ENCODE peak calls at places on chromosomes 6 and 20, in nine cellular contexts. One of them, this sample, is unnamed.

GRCh38 chr6:4947716-4948115 is 56.1 kb downstream of the RPP40 start:
- DNase-seq in stimulated activated CD4-positive, alpha-beta T cell treated with anti-CD3 and anti-CD28 coated beads, Interleukin-4, amount 100 ng/mL, for 24 hours: no peak
- DNase-seq in foreskin fibroblast: no peak
- DNase-seq in cerebellar cortex: no peak
- DNase-seq in T-helper 9 cell: no peak
- DNase-seq in omental fat pad: no peak
- DNase-seq in NK-92 treated with Interleukin-12 subunit alpha and Interleukin-12 subunit beta, amount 100 ng/mL, for 24 hours: no peak
- DNase-seq in AG04450: no peak
- DNase-seq in KBM-7: no peak
- DNase-seq in this sample: no peak

GRCh38 chr6:146860583-146860982 is 261.8 kb downstream of the ADGB start:
- DNase-seq in NK-92 treated with Interleukin-12 subunit alpha and Interleukin-12 subunit beta, amount 100 ng/mL, for 24 hours: no peak
- DNase-seq in omental fat pad: no peak
- DNase-seq in cerebellar cortex: peak
- DNase-seq in AG04450: no peak
- DNase-seq in stimulated activated CD4-positive, alpha-beta T cell treated with anti-CD3 and anti-CD28 coated beads, Interleukin-4, amount 100 ng/mL, for 24 hours: no peak
- DNase-seq in T-helper 9 cell: no peak
- DNase-seq in KBM-7: no peak
- DNase-seq in foreskin fibroblast: peak
- DNase-seq in this sample: no peak

GRCh38 chr6:72533601-72534000 is 88.3 kb upstream of the KCNQ5 start:
- DNase-seq in cerebellar cortex: no peak
- DNase-seq in T-helper 9 cell: no peak
- DNase-seq in KBM-7: no peak
- DNase-seq in NK-92 treated with Interleukin-12 subunit alpha and Interleukin-12 subunit beta, amount 100 ng/mL, for 24 hours: no peak
- DNase-seq in stimulated activated CD4-positive, alpha-beta T cell treated with anti-CD3 and anti-CD28 coated beads, Interleukin-4, amount 100 ng/mL, for 24 hours: no peak
- DNase-seq in foreskin fibroblast: peak
- DNase-seq in AG04450: no peak
- DNase-seq in omental fat pad: no peak
- DNase-seq in this sample: no peak

GRCh38 chr6:26172496-26172958 is 85.3 kb downstream of the HFE start:
- DNase-seq in foreskin fibroblast: peak
- DNase-seq in NK-92 treated with Interleukin-12 subunit alpha and Interleukin-12 subunit beta, amount 100 ng/mL, for 24 hours: no peak
- DNase-seq in KBM-7: peak
- DNase-seq in omental fat pad: no peak
- DNase-seq in cerebellar cortex: peak
- DNase-seq in AG04450: no peak
- DNase-seq in stimulated activated CD4-positive, alpha-beta T cell treated with anti-CD3 and anti-CD28 coated beads, Interleukin-4, amount 100 ng/mL, for 24 hours: peak
- DNase-seq in T-helper 9 cell: no peak
- DNase-seq in this sample: no peak

GRCh38 chr20:48758206-48758820 is 69.5 kb downstream of the PREX1 start:
- DNase-seq in stimulated activated CD4-positive, alpha-beta T cell treated with anti-CD3 and anti-CD28 coated beads, Interleukin-4, amount 100 ng/mL, for 24 hours: no peak
- DNase-seq in KBM-7: no peak
- DNase-seq in AG04450: no peak
- DNase-seq in omental fat pad: no peak
- DNase-seq in NK-92 treated with Interleukin-12 subunit alpha and Interleukin-12 subunit beta, amount 100 ng/mL, for 24 hours: no peak
- DNase-seq in foreskin fibroblast: peak
- DNase-seq in cerebellar cortex: no peak
- DNase-seq in T-helper 9 cell: peak
- DNase-seq in this sample: no peak

GRCh38 chr6:108494434-108494833 is 66.3 kb upstream of the FOXO3 start:
- DNase-seq in KBM-7: no peak
- DNase-seq in NK-92 treated with Interleukin-12 subunit alpha and Interleukin-12 subunit beta, amount 100 ng/mL, for 24 hours: no peak
- DNase-seq in cerebellar cortex: no peak
- DNase-seq in foreskin fibroblast: no peak
- DNase-seq in AG04450: no peak
- DNase-seq in omental fat pad: no peak
- DNase-seq in T-helper 9 cell: no peak
- DNase-seq in stimulated activated CD4-positive, alpha-beta T cell treated with anti-CD3 and anti-CD28 coated beads, Interleukin-4, amount 100 ng/mL, for 24 hours: no peak
- DNase-seq in this sample: no peak

GRCh38 chr6:2913621-2914317 is 10.7 kb upstream of the SERPINB9 start:
- DNase-seq in stimulated activated CD4-positive, alpha-beta T cell treated with anti-CD3 and anti-CD28 coated beads, Interleukin-4, amount 100 ng/mL, for 24 hours: no peak
- DNase-seq in omental fat pad: no peak
- DNase-seq in KBM-7: no peak
- DNase-seq in cerebellar cortex: no peak
- DNase-seq in T-helper 9 cell: no peak
- DNase-seq in NK-92 treated with Interleukin-12 subunit alpha and Interleukin-12 subunit beta, amount 100 ng/mL, for 24 hours: no peak
- DNase-seq in foreskin fibroblast: no peak
- DNase-seq in AG04450: no peak
- DNase-seq in this sample: no peak

GRCh38 chr6:20600831-20601230 is 66.6 kb downstream of the CDKAL1 start:
- DNase-seq in AG04450: no peak
- DNase-seq in foreskin fibroblast: no peak
- DNase-seq in cerebellar cortex: no peak
- DNase-seq in NK-92 treated with Interleukin-12 subunit alpha and Interleukin-12 subunit beta, amount 100 ng/mL, for 24 hours: no peak
- DNase-seq in stimulated activated CD4-positive, alpha-beta T cell treated with anti-CD3 and anti-CD28 coated beads, Interleukin-4, amount 100 ng/mL, for 24 hours: no peak
- DNase-seq in T-helper 9 cell: no peak
- DNase-seq in KBM-7: no peak
- DNase-seq in omental fat pad: no peak
- DNase-seq in this sample: no peak

GRCh38 chr6:161076211-161076677 is 84.7 kb downstream of the MAP3K4 start:
- DNase-seq in stimulated activated CD4-positive, alpha-beta T cell treated with anti-CD3 and anti-CD28 coated beads, Interleukin-4, amount 100 ng/mL, for 24 hours: no peak
- DNase-seq in T-helper 9 cell: peak
- DNase-seq in cerebellar cortex: no peak
- DNase-seq in foreskin fibroblast: no peak
- DNase-seq in NK-92 treated with Interleukin-12 subunit alpha and Interleukin-12 subunit beta, amount 100 ng/mL, for 24 hours: no peak
- DNase-seq in omental fat pad: no peak
- DNase-seq in KBM-7: no peak
- DNase-seq in AG04450: no peak
- DNase-seq in this sample: peak

GRCh38 chr6:162728177-162728571 is 400 bp downstream of the PACRG start:
- DNase-seq in cerebellar cortex: no peak
- DNase-seq in AG04450: no peak
- DNase-seq in stimulated activated CD4-positive, alpha-beta T cell treated with anti-CD3 and anti-CD28 coated beads, Interleukin-4, amount 100 ng/mL, for 24 hours: no peak
- DNase-seq in KBM-7: no peak
- DNase-seq in omental fat pad: no peak
- DNase-seq in NK-92 treated with Interleukin-12 subunit alpha and Interleukin-12 subunit beta, amount 100 ng/mL, for 24 hours: no peak
- DNase-seq in foreskin fibroblast: no peak
- DNase-seq in T-helper 9 cell: no peak
- DNase-seq in this sample: no peak

This sample was measured in activated effector memory CD4-positive, alpha-beta T cell treated with Interleukin-2 at 50 U/mL for 16 hours.